ENCODE peak calls at places on chromosomes 2 and 18, in six cellular contexts. G is anterior cingulate cortex, J is NB4, C is hippocampal formation, W is heart right ventricle, E is NCI-H446. I is an unnamed sample.

GRCh38 chr18:3256693-3257626 is 5.0 kb upstream of the MYL12B start:
- DNase-seq in E (no peak), C (no peak), W (no peak), G (no peak), J (no peak), I (peak)

GRCh38 chr2:240518981-240519380 is 38.8 kb downstream of the ANKMY1 start:
- DNase-seq in W (no peak), C (no peak), J (no peak), E (no peak), G (no peak), I (no peak)

GRCh38 chr2:26838121-26838906 is 9.6 kb upstream of the DPYSL5 start:
- DNase-seq in W (no peak), G (no peak), J (peak), E (no peak), C (no peak), I (no peak)

GRCh38 chr2:32977228-32977758 is 30.5 kb downstream of the LTBP1 start:
- DNase-seq in W (peak), J (no peak), C (no peak), E (peak), G (no peak), I (peak)

GRCh38 chr2:185050804-185051203 is 452.5 kb downstream of the ZNF804A start:
- DNase-seq in J (no peak), E (no peak), W (no peak), G (no peak), C (no peak), I (no peak)

GRCh38 chr2:223993634-223994232 is 36.5 kb downstream of the MRPL44 start:
- DNase-seq in E (peak), W (peak), J (peak), C (peak), G (no peak), I (peak)

GRCh38 chr2:161905389-161906046 is 168.5 kb downstream of the DPP4 start:
- DNase-seq in C (no peak), E (no peak), G (no peak), W (no peak), J (no peak), I (no peak)

GRCh38 chr18:75324211-75324610 is 103.3 kb downstream of the SMIM21 start:
- DNase-seq in E (no peak), G (no peak), W (no peak), J (no peak), C (no peak), I (no peak)

GRCh38 chr2:223601932-223602676 is at the start of gene SCG2:
- DNase-seq in E (peak), G (peak), C (peak), J (peak), W (peak), I (peak)

GRCh38 chr2:188870289-188870688 is 103.9 kb upstream of the COL3A1 start:
- DNase-seq in G (no peak), W (no peak), C (no peak), E (no peak), J (peak), I (no peak)

GRCh38 chr2:37987098-37987497 is 62.0 kb downstream of the RMDN2 start:
- DNase-seq in C (no peak), E (no peak), J (no peak), W (no peak), G (no peak), I (no peak)

GRCh38 chr18:12255626-12256026 is 1.5 kb downstream of the CIDEA start:
- DNase-seq in W (no peak), G (no peak), J (no peak), E (no peak), C (no peak), I (no peak)

GRCh38 chr2:230872968-230873669 is 8.4 kb downstream of the ITM2C start:
- DNase-seq in G (no peak), E (no peak), C (no peak), J (no peak), W (no peak), I (no peak)

GRCh38 chr2:189782221-189782671 is 1.9 kb downstream of the ORMDL1 start:
- DNase-seq in J (peak), W (no peak), G (no peak), E (no peak), C (no peak), I (no peak)

GRCh38 chr18:8389391-8390340 is 219.6 kb upstream of the RAB12 start:
- DNase-seq in C (peak), E (peak), J (peak), G (peak), W (peak), I (peak)

GRCh38 chr2:157480182-157480961 is 36.5 kb upstream of the CYTIP start:
- DNase-seq in W (peak), E (no peak), G (no peak), J (no peak), C (no peak), I (peak)

GRCh38 chr2:217293607-217294006 is 433.7 kb upstream of the TNP1 start:
- DNase-seq in J (no peak), C (no peak), E (no peak), W (no peak), G (no peak), I (no peak)

GRCh38 chr2:127176371-127177311 is 43.5 kb downstream of the CYP27C1 start:
- DNase-seq in W (peak), J (no peak), G (no peak), C (peak), E (no peak), I (no peak)

GRCh38 chr2:9708683-9709538 is 78.1 kb upstream of the YWHAQ start:
- DNase-seq in W (no peak), J (peak), E (no peak), C (no peak), G (no peak), I (no peak)

GRCh38 chr2:231332388-231332787 is 63.1 kb upstream of the B3GNT7 start:
- DNase-seq in E (no peak), C (no peak), G (no peak), W (no peak), J (no peak), I (no peak)

GRCh38 chr2:43185146-43185545 is 41.3 kb downstream of the ZFP36L2 start:
- DNase-seq in C (no peak), E (no peak), W (no peak), J (no peak), G (no peak), I (no peak)

GRCh38 chr2:189659734-189660133 is 1.5 kb upstream of the ASNSD1 start:
- DNase-seq in E (no peak), G (no peak), J (no peak), C (no peak), W (no peak), I (no peak)

GRCh38 chr2:189298481-189298880 is 118.9 kb upstream of the COL5A2 start:
- DNase-seq in W (no peak), G (no peak), C (no peak), E (no peak), J (no peak), I (no peak)

GRCh38 chr2:40639294-40639693 is 187.4 kb upstream of the SLC8A1 start:
- DNase-seq in G (no peak), J (no peak), W (no peak), E (no peak), C (no peak), I (no peak)

GRCh38 chr2:173414823-173415322 is 60.2 kb downstream of the CDCA7 start:
- DNase-seq in W (no peak), G (no peak), E (no peak), J (no peak), C (no peak), I (no peak)

GRCh38 chr2:27218614-27219013 is 1.4 kb downstream of the CAD start:
- DNase-seq in G (no peak), E (no peak), C (no peak), W (no peak), J (no peak), I (no peak)

GRCh38 chr2:102001767-102002142 is 10.0 kb downstream of the IL1R2 start:
- DNase-seq in E (no peak), G (no peak), J (no peak), C (no peak), W (no peak), I (no peak)

GRCh38 chr2:200367155-200367554 is 60.7 kb downstream of the SPATS2L start:
- DNase-seq in G (no peak), C (no peak), E (no peak), W (no peak), J (peak), I (no peak)

GRCh38 chr2:28252308-28252707 is 140.3 kb upstream of the FOSL2 start:
- DNase-seq in C (no peak), W (no peak), J (no peak), G (no peak), E (no peak), I (no peak)